ENCODE peak calls at places on chromosomes 7 and 10, in five cellular contexts. One of them, this sample, is unnamed. For H3K36me3, the result is how much of the 10 kb centered on the place peaks cover.

GRCh38 chr10:60666221-60666620 is 112.1 kb upstream of the CDK1 start:
- DNase-seq in naive thymus-derived CD4-positive, alpha-beta T cell: no peak
- DNase-seq in fibroblast of lung: no peak
- DNase-seq in pancreas: no peak
- DNase-seq in psoas muscle: no peak
- DNase-seq in this sample: no peak

GRCh38 chr7:133691727-133692450 is 435.3 kb upstream of the LRGUK start:
- DNase-seq in pancreas: no peak
- DNase-seq in fibroblast of lung: no peak
- DNase-seq in psoas muscle: no peak
- DNase-seq in naive thymus-derived CD4-positive, alpha-beta T cell: no peak
- DNase-seq in this sample: no peak

GRCh38 chr10:44386546-44387052 is 1.7 kb upstream of the CXCL12 start:
- DNase-seq in naive thymus-derived CD4-positive, alpha-beta T cell: no peak
- DNase-seq in fibroblast of lung: peak
- DNase-seq in pancreas: peak
- DNase-seq in psoas muscle: peak
- DNase-seq in this sample: peak

GRCh38 chr10:46227571-46228075 is 59.2 kb upstream of the ANTXRL start:
- DNase-seq in psoas muscle: no peak
- DNase-seq in pancreas: no peak
- DNase-seq in naive thymus-derived CD4-positive, alpha-beta T cell: no peak
- DNase-seq in fibroblast of lung: no peak
- DNase-seq in this sample: no peak

GRCh38 chr10:133072776-133073390 is 14.8 kb upstream of the ADGRA1 start:
- DNase-seq in pancreas: no peak
- DNase-seq in naive thymus-derived CD4-positive, alpha-beta T cell: no peak
- DNase-seq in fibroblast of lung: no peak
- DNase-seq in psoas muscle: no peak
- DNase-seq in this sample: no peak

GRCh38 chr7:157411580-157411979 is 74.8 kb downstream of the DNAJB6 start:
- DNase-seq in naive thymus-derived CD4-positive, alpha-beta T cell: no peak
- DNase-seq in fibroblast of lung: peak
- DNase-seq in psoas muscle: no peak
- DNase-seq in pancreas: no peak
- DNase-seq in this sample: peak

GRCh38 chr10:113059001-113059780 is 109.1 kb downstream of the TCF7L2 start:
- DNase-seq in naive thymus-derived CD4-positive, alpha-beta T cell: no peak
- DNase-seq in pancreas: no peak
- DNase-seq in psoas muscle: no peak
- DNase-seq in fibroblast of lung: peak
- DNase-seq in this sample: no peak

GRCh38 chr10:33743429-33743857 is 409.0 kb upstream of the NRP1 start:
- DNase-seq in naive thymus-derived CD4-positive, alpha-beta T cell: no peak
- DNase-seq in fibroblast of lung: no peak
- DNase-seq in psoas muscle: no peak
- DNase-seq in pancreas: peak
- DNase-seq in this sample: no peak

GRCh38 chr7:24812313-24812945 is 55.2 kb upstream of the GSDME start:
- DNase-seq in naive thymus-derived CD4-positive, alpha-beta T cell: peak
- DNase-seq in pancreas: peak
- DNase-seq in psoas muscle: peak
- DNase-seq in fibroblast of lung: no peak
- DNase-seq in this sample: peak

DNA sequence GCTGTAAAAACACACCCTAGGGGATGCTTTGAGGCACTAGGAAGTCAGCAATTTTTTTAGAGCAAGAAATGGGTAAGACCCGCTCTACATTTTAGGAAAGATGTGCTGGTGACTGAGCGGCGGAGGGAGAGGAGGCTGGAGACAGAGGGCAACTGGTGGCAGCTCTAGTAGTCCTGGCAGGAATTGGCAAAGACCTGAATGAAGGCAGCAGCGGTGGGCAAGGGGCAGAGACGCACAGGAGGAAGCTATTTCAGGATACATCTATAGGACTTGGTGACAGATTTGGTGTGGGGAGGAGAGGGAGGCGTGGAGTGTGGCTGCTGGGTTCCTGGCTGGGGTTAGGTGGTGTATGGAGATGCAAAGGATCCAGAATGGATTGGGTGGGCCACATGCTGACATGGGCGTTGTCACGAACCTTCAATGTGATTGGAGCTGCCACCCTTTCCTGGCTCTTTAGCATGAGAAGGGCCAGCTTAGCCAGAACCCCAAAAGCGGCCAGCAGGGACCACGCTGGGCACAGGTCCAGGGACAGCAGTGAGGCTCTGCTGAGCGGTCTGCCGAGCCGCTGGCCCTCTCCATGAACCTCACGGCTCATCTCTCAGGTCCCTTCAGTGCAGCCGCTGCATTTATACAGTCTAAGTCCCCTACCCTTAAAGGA is 10.2 kb upstream of the ADCY1 start:
- DNase-seq in fibroblast of lung: no peak
- DNase-seq in naive thymus-derived CD4-positive, alpha-beta T cell: no peak
- DNase-seq in psoas muscle: no peak
- DNase-seq in pancreas: no peak
- DNase-seq in this sample: no peak
- H3K27ac ChIP-seq in fibroblast of lung: no peak
- H3K27ac ChIP-seq in naive thymus-derived CD4-positive, alpha-beta T cell: no peak
- H3K27ac ChIP-seq in psoas muscle: peak
- H3K27ac ChIP-seq in pancreas: no peak
- H3K27ac ChIP-seq in this sample: no peak

GRCh38 chr7:151065516-151065915 is 6.1 kb downstream of the SLC4A2 start:
- DNase-seq in pancreas: no peak
- DNase-seq in fibroblast of lung: no peak
- DNase-seq in psoas muscle: no peak
- DNase-seq in naive thymus-derived CD4-positive, alpha-beta T cell: no peak
- DNase-seq in this sample: no peak

GRCh38 chr7:151064454-151064853 is 5.1 kb downstream of the SLC4A2 start:
- DNase-seq in fibroblast of lung: no peak
- DNase-seq in psoas muscle: no peak
- DNase-seq in naive thymus-derived CD4-positive, alpha-beta T cell: no peak
- DNase-seq in pancreas: no peak
- DNase-seq in this sample: no peak

GRCh38 chr7:151066273-151066974 is 7.0 kb downstream of the SLC4A2 start:
- DNase-seq in naive thymus-derived CD4-positive, alpha-beta T cell: no peak
- DNase-seq in fibroblast of lung: no peak
- DNase-seq in pancreas: no peak
- DNase-seq in psoas muscle: no peak
- DNase-seq in this sample: no peak

GRCh38 chr7:151063212-151063561 is 3.8 kb downstream of the SLC4A2 start:
- DNase-seq in pancreas: no peak
- DNase-seq in psoas muscle: peak
- DNase-seq in fibroblast of lung: peak
- DNase-seq in naive thymus-derived CD4-positive, alpha-beta T cell: no peak
- DNase-seq in this sample: no peak

DNA sequence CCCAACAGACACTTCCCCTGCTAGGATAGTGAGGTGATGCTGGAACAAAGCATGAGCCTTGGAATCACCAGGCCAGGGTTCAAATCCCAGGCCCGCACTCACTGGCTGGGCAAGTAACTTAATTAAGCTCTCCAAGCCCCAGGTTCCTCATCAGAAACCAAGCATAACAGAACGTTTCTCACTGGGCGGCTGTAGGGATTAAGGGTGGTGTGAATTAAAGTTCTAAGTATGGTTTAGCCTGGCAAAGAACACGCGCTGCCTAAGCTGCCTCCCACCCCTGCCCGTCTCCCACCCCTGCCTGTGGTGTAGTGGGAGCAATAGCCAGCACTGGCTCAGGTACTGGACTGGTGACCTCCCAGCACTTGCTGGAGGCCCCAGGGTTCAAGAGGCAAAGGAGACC is 5.6 kb downstream of the SLC4A2 start:
- DNase-seq in fibroblast of lung: no peak
- DNase-seq in psoas muscle: no peak
- DNase-seq in naive thymus-derived CD4-positive, alpha-beta T cell: no peak
- DNase-seq in pancreas: no peak
- DNase-seq in this sample: no peak
- H3K36me3 ChIP-seq in fibroblast of lung: under half
- H3K36me3 ChIP-seq in psoas muscle: half or more
- H3K36me3 ChIP-seq in naive thymus-derived CD4-positive, alpha-beta T cell: half or more
- H3K36me3 ChIP-seq in pancreas: under half
- H3K36me3 ChIP-seq in this sample: under half

DNA sequence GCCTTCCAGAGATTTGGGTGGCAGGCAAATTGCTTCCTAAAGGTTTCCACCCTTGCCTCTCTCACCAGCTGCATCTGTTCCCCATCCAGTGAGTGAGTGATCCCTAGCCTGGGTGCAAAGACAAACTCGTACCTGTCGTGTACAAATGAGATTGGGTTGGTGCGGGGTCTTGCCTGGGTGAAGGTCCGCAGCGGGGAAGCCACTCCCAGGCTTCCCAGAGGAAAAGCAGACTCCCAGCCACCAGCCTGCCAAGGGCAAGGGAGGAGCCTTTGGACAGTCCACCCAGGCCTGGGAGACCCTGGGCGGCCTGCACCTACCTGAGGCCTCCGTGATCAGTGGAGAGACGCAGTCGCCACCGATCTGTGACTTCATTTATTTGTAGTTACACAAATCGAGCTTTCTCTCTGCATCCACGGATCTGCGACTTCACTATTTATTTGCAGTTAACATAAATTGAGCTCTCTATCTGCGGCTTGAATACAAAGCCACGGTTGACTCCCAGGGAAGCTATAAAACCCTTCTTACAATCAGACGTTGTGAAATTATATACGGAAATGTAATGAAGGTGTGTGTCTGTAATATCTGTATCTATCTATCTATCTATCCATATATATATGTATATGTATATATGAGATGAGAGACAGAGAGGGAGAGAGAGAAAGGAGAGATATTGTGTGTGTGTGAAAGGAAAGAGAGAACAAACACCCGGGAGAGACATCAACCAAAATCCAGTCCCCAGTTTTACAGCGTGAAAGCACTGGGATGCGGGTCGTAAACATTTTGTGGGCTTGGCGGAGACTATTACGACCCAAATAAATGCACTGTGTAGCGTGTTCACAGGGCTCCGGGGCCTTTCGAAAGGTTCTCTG is 3.0 kb upstream of the HOXA7 start:
- DNase-seq in fibroblast of lung: no peak
- DNase-seq in naive thymus-derived CD4-positive, alpha-beta T cell: no peak
- DNase-seq in psoas muscle: no peak
- DNase-seq in pancreas: peak
- DNase-seq in this sample: no peak
- H3K27ac ChIP-seq in fibroblast of lung: no peak
- H3K27ac ChIP-seq in naive thymus-derived CD4-positive, alpha-beta T cell: no peak
- H3K27ac ChIP-seq in psoas muscle: peak
- H3K27ac ChIP-seq in pancreas: no peak
- H3K27ac ChIP-seq in this sample: no peak

DNA sequence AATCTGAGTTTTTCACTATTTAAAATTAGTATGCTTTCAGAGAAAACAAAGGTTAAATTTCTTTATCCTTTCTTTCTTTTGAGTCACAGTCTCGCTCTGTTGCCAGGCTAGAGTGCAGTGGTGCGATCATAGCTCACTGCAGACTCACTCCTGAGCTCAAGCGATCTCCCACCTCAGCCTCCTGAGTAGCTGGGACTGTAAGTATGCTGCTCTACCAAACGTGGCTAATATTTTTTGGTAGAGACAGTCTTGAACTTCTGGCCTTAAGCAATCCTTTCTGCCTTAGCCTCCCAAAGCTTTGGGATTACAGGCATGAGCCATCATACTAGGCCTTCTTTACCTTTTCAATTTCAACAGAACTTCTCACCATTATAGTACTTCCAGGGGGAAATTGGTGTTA is 113.7 kb downstream of the TRIM24 start:
- DNase-seq in naive thymus-derived CD4-positive, alpha-beta T cell: no peak
- DNase-seq in fibroblast of lung: no peak
- DNase-seq in psoas muscle: no peak
- DNase-seq in pancreas: no peak
- DNase-seq in this sample: no peak
- H3K36me3 ChIP-seq in naive thymus-derived CD4-positive, alpha-beta T cell: half or more
- H3K36me3 ChIP-seq in fibroblast of lung: under half
- H3K36me3 ChIP-seq in psoas muscle: half or more
- H3K36me3 ChIP-seq in pancreas: under half
- H3K36me3 ChIP-seq in this sample: under half

GRCh38 chr10:29866356-29866755 is 193.0 kb downstream of the JCAD start:
- DNase-seq in fibroblast of lung: no peak
- DNase-seq in naive thymus-derived CD4-positive, alpha-beta T cell: no peak
- DNase-seq in psoas muscle: no peak
- DNase-seq in pancreas: no peak
- DNase-seq in this sample: no peak
- H3K27ac ChIP-seq in fibroblast of lung: no peak
- H3K27ac ChIP-seq in naive thymus-derived CD4-positive, alpha-beta T cell: no peak
- H3K27ac ChIP-seq in psoas muscle: no peak
- H3K27ac ChIP-seq in pancreas: peak
- H3K27ac ChIP-seq in this sample: no peak

GRCh38 chr10:87775766-87776165 is 42.3 kb downstream of the ATAD1 start:
- DNase-seq in psoas muscle: no peak
- DNase-seq in fibroblast of lung: peak
- DNase-seq in pancreas: no peak
- DNase-seq in naive thymus-derived CD4-positive, alpha-beta T cell: no peak
- DNase-seq in this sample: no peak
- H3K36me3 ChIP-seq in psoas muscle: under half
- H3K36me3 ChIP-seq in fibroblast of lung: under half
- H3K36me3 ChIP-seq in pancreas: under half
- H3K36me3 ChIP-seq in naive thymus-derived CD4-positive, alpha-beta T cell: under half
- H3K36me3 ChIP-seq in this sample: under half

GRCh38 chr10:22253578-22253882 is 35.7 kb upstream of the EBLN1 start:
- DNase-seq in naive thymus-derived CD4-positive, alpha-beta T cell: peak
- DNase-seq in psoas muscle: peak
- DNase-seq in pancreas: no peak
- DNase-seq in fibroblast of lung: no peak
- DNase-seq in this sample: peak
- H3K27ac ChIP-seq in naive thymus-derived CD4-positive, alpha-beta T cell: peak
- H3K27ac ChIP-seq in psoas muscle: peak
- H3K27ac ChIP-seq in pancreas: peak
- H3K27ac ChIP-seq in fibroblast of lung: no peak
- H3K27ac ChIP-seq in this sample: peak

This sample was measured in CD8-positive, alpha-beta memory T cell.